ENCODE peak calls at places on chromosomes 16 and 17, in five cellular contexts. O is fibroblast of mammary gland, C is astrocyte of the spinal cord, B is lower lobe of right lung, A is dorsolateral prefrontal cortex. L is an unnamed sample.

GRCh38 chr16:84109598-84110325 is 7.0 kb downstream of the MBTPS1 start:
- DNase-seq in O (peak; percentile 51), C (no peak), B (no peak), A (no peak), L (no peak)

GRCh38 chr16:3952342-3953131 is 72.0 kb upstream of the CREBBP start:
- DNase-seq in O (peak; percentile 80), C (no peak), B (no peak), A (no peak), L (peak; percentile 41)

GRCh38 chr17:77317091-77317519 is 176.3 kb downstream of the SEC14L1 start:
- DNase-seq in O (no peak), C (peak; percentile 47), B (no peak), A (no peak), L (no peak)

GRCh38 chr16:59432934-59433333 is 698.8 kb upstream of the GOT2 start:
- DNase-seq in O (no peak), C (no peak), B (no peak), A (no peak), L (no peak)

GRCh38 chr17:50080827-50081226 is 14.3 kb upstream of the PDK2 start:
- DNase-seq in O (no peak), C (no peak), B (peak; percentile 32), A (no peak), L (no peak)

GRCh38 chr16:84650062-84650991 is 2.0 kb downstream of the KLHL36 start:
- DNase-seq in O (peak; percentile 67), C (peak; percentile 26), B (no peak), A (no peak), L (peak; percentile 55)

GRCh38 chr16:50265716-50266336 is 525 bp upstream of the ADCY7 start:
- DNase-seq in O (no peak), C (no peak), B (no peak), A (no peak), L (no peak)

GRCh38 chr17:55731586-55732250 is 9.1 kb upstream of the TMEM100 start:
- DNase-seq in O (peak; percentile 76), C (peak; percentile 78), B (no peak), A (no peak), L (peak; percentile 70)

GRCh38 chr17:14341866-14342265 is 41.0 kb downstream of the HS3ST3B1 start:
- DNase-seq in O (no peak), C (no peak), B (no peak), A (no peak), L (peak; percentile 17)

GRCh38 chr17:5785343-5785742 is 201.0 kb upstream of the NLRP1 start:
- DNase-seq in O (peak; percentile 34), C (peak; percentile 68), B (no peak), A (no peak), L (no peak)
- H3K4me3 ChIP-seq in O (no peak overlapping the region), C (no peak overlapping the region), B (no peak overlapping the region), A (no peak overlapping the region), L (no peak overlapping the region)

GRCh38 chr16:87144232-87144631 is 173.0 kb downstream of the C16orf95 start:
- DNase-seq in O (no peak), C (no peak), B (no peak), A (no peak), L (no peak)
- TF ChIP-seq CTCF in O (no peak), C (no peak), B (no peak), A (no peak), L (no peak)

DNA sequence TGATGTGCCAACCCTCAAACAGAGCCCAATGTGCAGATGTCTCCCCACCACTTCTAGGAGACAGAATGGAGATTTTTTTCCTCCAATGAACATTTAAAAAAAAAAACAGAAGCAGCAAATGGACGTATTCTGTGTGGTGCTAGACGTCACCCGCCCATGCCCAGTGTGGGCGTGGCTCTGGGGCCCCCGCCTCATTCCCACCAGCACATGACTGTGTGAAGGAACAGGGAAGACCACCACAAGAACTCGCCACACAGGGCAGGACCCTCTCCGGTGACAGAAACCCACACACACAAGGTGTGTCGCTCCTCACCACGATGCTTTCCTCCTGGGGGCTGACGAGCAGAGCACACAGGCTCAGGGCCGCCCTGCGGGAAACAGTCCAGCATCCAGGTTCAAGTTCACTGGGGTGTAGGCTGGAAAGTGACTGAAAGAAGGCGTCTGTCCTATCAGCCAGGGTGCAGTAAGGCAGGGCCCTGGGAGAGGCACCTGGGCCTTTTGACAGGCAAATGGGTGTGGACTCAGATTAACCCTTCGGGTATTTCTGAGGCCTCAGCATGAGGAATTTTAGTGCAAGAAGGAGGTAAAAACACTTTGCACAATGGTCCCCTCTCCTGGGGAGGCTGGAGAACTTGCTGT is 53.5 kb downstream of the KLHDC4 start:
- DNase-seq in O (no peak), C (no peak), B (no peak), A (no peak), L (no peak)
- H3K4me3 ChIP-seq in O (no peak overlapping the region), C (no peak overlapping the region), B (no peak overlapping the region), A (no peak overlapping the region), L (no peak overlapping the region)

DNA sequence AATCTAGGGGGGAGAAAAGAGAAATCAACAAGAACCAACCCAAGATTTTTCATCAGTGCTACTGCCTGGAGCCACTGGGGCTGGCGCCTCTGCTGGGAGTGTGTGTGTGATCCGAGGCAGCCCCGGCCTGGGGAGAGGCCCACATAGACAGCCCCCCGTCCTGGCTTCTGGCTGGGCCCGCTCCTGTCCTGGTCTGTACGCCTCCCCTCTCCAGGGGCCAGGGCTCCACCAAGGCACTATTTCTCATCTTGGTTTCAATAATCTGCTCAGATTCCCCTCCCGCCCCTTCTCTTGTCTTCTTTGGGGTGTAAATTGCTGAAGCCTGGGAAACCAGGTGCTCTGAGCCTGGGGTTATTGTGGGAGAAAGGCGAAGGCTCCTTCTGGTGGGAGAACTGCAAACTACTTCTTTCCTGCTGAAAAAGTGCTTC is 7.8 kb downstream of the BAHCC1 start:
- DNase-seq in O (no peak), C (no peak), B (no peak), A (no peak), L (peak; percentile 75)
- TF ChIP-seq CTCF in O (peak; percentile 23), C (peak; percentile 23), B (no peak), A (no peak), L (peak; percentile 44)

GRCh38 chr17:43842975-43843325 is 4.0 kb upstream of the CD300LG start:
- DNase-seq in O (no peak), C (no peak), B (no peak), A (no peak), L (no peak)
- H3K4me3 ChIP-seq in O (no peak overlapping the region), C (no peak overlapping the region), B (no peak overlapping the region), A (no peak overlapping the region), L (no peak overlapping the region)

DNA sequence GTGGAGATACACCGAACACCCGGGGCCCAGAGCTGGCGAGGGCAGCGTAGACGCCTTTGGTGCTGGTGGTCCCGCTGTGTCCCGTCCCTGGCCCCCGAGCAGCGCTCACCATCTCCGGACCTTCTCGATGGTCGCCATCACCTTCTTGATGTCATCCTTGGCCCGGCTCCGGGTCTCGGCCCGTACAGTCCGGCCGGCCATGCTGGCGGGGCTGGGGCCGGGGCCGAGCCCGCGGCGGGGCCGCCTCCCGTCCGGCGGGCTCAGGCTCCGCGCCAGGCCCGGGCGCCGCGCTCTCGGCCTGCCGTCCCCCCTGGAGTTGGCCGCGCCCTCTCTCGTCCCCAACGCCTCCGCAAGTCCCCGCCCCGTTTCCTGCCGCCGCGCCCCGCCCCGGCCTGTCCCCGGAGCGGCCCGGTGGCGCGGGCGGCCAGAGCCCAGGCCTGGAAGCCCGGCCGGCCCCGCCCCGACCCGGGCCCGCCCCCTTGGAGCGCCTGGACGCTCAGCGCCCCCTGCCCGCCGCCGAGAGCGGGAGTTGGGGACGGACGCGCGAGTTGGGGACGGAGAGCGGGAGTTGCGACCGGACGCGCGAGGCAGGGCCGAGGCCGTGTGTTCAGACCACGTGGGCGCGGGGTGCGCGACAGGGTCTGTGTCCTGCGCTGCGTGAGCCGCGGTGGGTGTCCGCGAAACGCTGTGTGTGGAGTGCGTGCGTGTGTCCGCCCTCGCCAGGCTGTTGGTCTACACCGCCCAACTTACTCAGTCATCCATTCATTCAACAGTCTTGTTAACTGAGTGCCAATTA is at the start of gene BCL7C:
- DNase-seq in O (peak; percentile 75), C (peak; percentile 86), B (peak; percentile 96), A (peak; percentile 68), L (peak; percentile 92)
- TF ChIP-seq CTCF in O (no peak), C (peak; percentile 43), B (peak; percentile 37), A (peak; percentile 51), L (peak; percentile 40)

GRCh38 chr17:73211745-73212144 is 18.9 kb downstream of the COG1 start:
- DNase-seq in O (no peak), C (no peak), B (no peak), A (no peak), L (no peak)
- H3K4me3 ChIP-seq in O (no peak overlapping the region), C (no peak overlapping the region), B (no peak overlapping the region), A (no peak overlapping the region), L (no peak overlapping the region)

GRCh38 chr16:55368205-55368604 is 44.2 kb downstream of the IRX6 start:
- DNase-seq in O (no peak), C (no peak), B (no peak), A (no peak), L (no peak)

GRCh38 chr16:55372792-55373488 is 48.9 kb downstream of the IRX6 start:
- DNase-seq in O (no peak), C (no peak), B (no peak), A (no peak), L (no peak)

GRCh38 chr16:55369151-55369550 is 45.1 kb downstream of the IRX6 start:
- DNase-seq in O (no peak), C (no peak), B (no peak), A (no peak), L (no peak)

GRCh38 chr16:55373489-55373832 is 49.5 kb downstream of the IRX6 start:
- DNase-seq in O (no peak), C (no peak), B (no peak), A (no peak), L (no peak)

GRCh38 chr16:55370762-55371482 is 46.9 kb downstream of the IRX6 start:
- DNase-seq in O (peak; percentile 19), C (peak; percentile 35), B (peak; percentile 75), A (peak; percentile 55), L (peak; percentile 35)
- TF ChIP-seq CTCF in O (peak; percentile 26), C (peak; percentile 49), B (peak; percentile 39), A (peak; percentile 66), L (peak; percentile 42)

L was measured in fibroblast of villous mesenchyme.